ENCODE peak calls at places on chromosomes 12 and 14, in nine cellular contexts. One of them, this sample, is unnamed.

GRCh38 chr14:105445290-105445689 is 25.7 kb downstream of the MTA1 start:
- DNase-seq in foreskin fibroblast: no peak
- DNase-seq in AG09309: no peak
- DNase-seq in stomach: no peak
- DNase-seq in cardiac muscle cell: no peak
- DNase-seq in heart left ventricle: peak; percentile 54
- DNase-seq in RWPE1: no peak
- DNase-seq in colonic mucosa: no peak
- DNase-seq in left ventricle myocardium inferior: no peak
- DNase-seq in this sample: no peak

GRCh38 chr14:92724516-92725340 is 23.7 kb downstream of the LGMN start:
- DNase-seq in foreskin fibroblast: no peak
- DNase-seq in AG09309: no peak
- DNase-seq in stomach: peak; percentile 40
- DNase-seq in cardiac muscle cell: peak; percentile 77
- DNase-seq in heart left ventricle: no peak
- DNase-seq in RWPE1: no peak
- DNase-seq in colonic mucosa: no peak
- DNase-seq in left ventricle myocardium inferior: peak; percentile 45
- DNase-seq in this sample: no peak

GRCh38 chr12:40016960-40017359 is 88.9 kb downstream of the SLC2A13 start:
- DNase-seq in foreskin fibroblast: peak; percentile 10
- DNase-seq in AG09309: no peak
- DNase-seq in stomach: no peak
- DNase-seq in cardiac muscle cell: no peak
- DNase-seq in heart left ventricle: no peak
- DNase-seq in RWPE1: no peak
- DNase-seq in colonic mucosa: peak; percentile 36
- DNase-seq in left ventricle myocardium inferior: no peak
- DNase-seq in this sample: no peak

GRCh38 chr12:49974231-49974675 is 1.5 kb downstream of the AQP6 start:
- DNase-seq in foreskin fibroblast: peak; percentile 89
- DNase-seq in AG09309: no peak
- DNase-seq in stomach: peak; percentile 69
- DNase-seq in cardiac muscle cell: peak; percentile 75
- DNase-seq in heart left ventricle: peak; percentile 81
- DNase-seq in RWPE1: no peak
- DNase-seq in colonic mucosa: peak; percentile 43
- DNase-seq in left ventricle myocardium inferior: peak; percentile 69
- DNase-seq in this sample: peak; percentile 31

GRCh38 chr14:94037954-94038353 is 11.8 kb downstream of the OTUB2 start:
- DNase-seq in foreskin fibroblast: no peak
- DNase-seq in AG09309: no peak
- DNase-seq in stomach: no peak
- DNase-seq in cardiac muscle cell: no peak
- DNase-seq in heart left ventricle: no peak
- DNase-seq in RWPE1: no peak
- DNase-seq in colonic mucosa: no peak
- DNase-seq in left ventricle myocardium inferior: no peak
- DNase-seq in this sample: no peak

GRCh38 chr12:111450676-111451075 is 45.0 kb downstream of the SH2B3 start:
- DNase-seq in foreskin fibroblast: peak; percentile 8
- DNase-seq in AG09309: no peak
- DNase-seq in stomach: peak; percentile 19
- DNase-seq in cardiac muscle cell: no peak
- DNase-seq in heart left ventricle: no peak
- DNase-seq in RWPE1: no peak
- DNase-seq in colonic mucosa: peak; percentile 16
- DNase-seq in left ventricle myocardium inferior: no peak
- DNase-seq in this sample: no peak

GRCh38 chr14:23577710-23578392 is 739 bp downstream of the JPH4 start:
- DNase-seq in foreskin fibroblast: no peak
- DNase-seq in AG09309: no peak
- DNase-seq in stomach: peak; percentile 11
- DNase-seq in cardiac muscle cell: no peak
- DNase-seq in heart left ventricle: no peak
- DNase-seq in RWPE1: no peak
- DNase-seq in colonic mucosa: no peak
- DNase-seq in left ventricle myocardium inferior: no peak
- DNase-seq in this sample: no peak

GRCh38 chr12:51862947-51863346 is 14.4 kb upstream of the FIGNL2 start:
- DNase-seq in foreskin fibroblast: no peak
- DNase-seq in AG09309: no peak
- DNase-seq in stomach: no peak
- DNase-seq in cardiac muscle cell: no peak
- DNase-seq in heart left ventricle: no peak
- DNase-seq in RWPE1: no peak
- DNase-seq in colonic mucosa: no peak
- DNase-seq in left ventricle myocardium inferior: no peak
- DNase-seq in this sample: no peak

GRCh38 chr14:70078329-70078728 is 110.4 kb downstream of the SLC8A3 start:
- DNase-seq in foreskin fibroblast: no peak
- DNase-seq in AG09309: no peak
- DNase-seq in stomach: no peak
- DNase-seq in cardiac muscle cell: no peak
- DNase-seq in heart left ventricle: no peak
- DNase-seq in RWPE1: no peak
- DNase-seq in colonic mucosa: no peak
- DNase-seq in left ventricle myocardium inferior: no peak
- DNase-seq in this sample: no peak

GRCh38 chr14:70087380-70087697 is 101.4 kb downstream of the SLC8A3 start:
- DNase-seq in foreskin fibroblast: no peak
- DNase-seq in AG09309: no peak
- DNase-seq in stomach: no peak
- DNase-seq in cardiac muscle cell: no peak
- DNase-seq in heart left ventricle: no peak
- DNase-seq in RWPE1: no peak
- DNase-seq in colonic mucosa: no peak
- DNase-seq in left ventricle myocardium inferior: no peak
- DNase-seq in this sample: no peak

GRCh38 chr14:70086685-70087379 is 101.9 kb downstream of the SLC8A3 start:
- DNase-seq in foreskin fibroblast: peak; percentile 62
- DNase-seq in AG09309: no peak
- DNase-seq in stomach: peak; percentile 34
- DNase-seq in cardiac muscle cell: peak; percentile 49
- DNase-seq in heart left ventricle: no peak
- DNase-seq in RWPE1: peak; percentile 25
- DNase-seq in colonic mucosa: peak; percentile 33
- DNase-seq in left ventricle myocardium inferior: no peak
- DNase-seq in this sample: peak; percentile 7

GRCh38 chr14:70080081-70080480 is 108.7 kb downstream of the SLC8A3 start:
- DNase-seq in foreskin fibroblast: no peak
- DNase-seq in AG09309: no peak
- DNase-seq in stomach: no peak
- DNase-seq in cardiac muscle cell: no peak
- DNase-seq in heart left ventricle: no peak
- DNase-seq in RWPE1: no peak
- DNase-seq in colonic mucosa: no peak
- DNase-seq in left ventricle myocardium inferior: no peak
- DNase-seq in this sample: no peak

DNA sequence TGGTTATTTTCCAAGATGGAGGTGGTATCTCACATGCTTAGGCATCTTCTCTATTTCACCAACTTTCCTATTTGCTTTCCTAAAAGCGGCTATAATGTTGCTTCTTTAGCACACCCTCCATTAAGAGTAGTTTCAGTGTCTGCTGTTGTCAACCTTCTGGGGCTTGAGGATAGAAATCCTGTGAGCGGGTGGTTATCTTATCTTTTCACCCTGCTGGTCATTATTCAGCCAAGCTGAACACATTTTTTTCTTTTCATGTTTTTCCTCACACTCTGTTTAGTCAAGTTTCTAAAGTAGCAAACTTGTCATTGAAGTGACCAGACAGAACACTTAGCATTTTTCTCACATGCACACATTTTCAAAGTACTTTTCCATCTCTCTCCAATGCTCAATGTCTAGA is 104.5 kb downstream of the SLC8A3 start:
- DNase-seq in foreskin fibroblast: no peak
- DNase-seq in AG09309: no peak
- DNase-seq in stomach: no peak
- DNase-seq in cardiac muscle cell: no peak
- DNase-seq in heart left ventricle: no peak
- DNase-seq in RWPE1: no peak
- DNase-seq in colonic mucosa: no peak
- DNase-seq in left ventricle myocardium inferior: no peak
- DNase-seq in this sample: no peak
- TF ChIP-seq CTCF in foreskin fibroblast: no peak
- TF ChIP-seq CTCF in AG09309: no peak
- TF ChIP-seq CTCF in stomach: no peak
- TF ChIP-seq CTCF in cardiac muscle cell: no peak
- TF ChIP-seq CTCF in heart left ventricle: no peak
- TF ChIP-seq CTCF in RWPE1: no peak
- TF ChIP-seq CTCF in colonic mucosa: no peak
- TF ChIP-seq CTCF in left ventricle myocardium inferior: no peak
- TF ChIP-seq CTCF in this sample: no peak

DNA sequence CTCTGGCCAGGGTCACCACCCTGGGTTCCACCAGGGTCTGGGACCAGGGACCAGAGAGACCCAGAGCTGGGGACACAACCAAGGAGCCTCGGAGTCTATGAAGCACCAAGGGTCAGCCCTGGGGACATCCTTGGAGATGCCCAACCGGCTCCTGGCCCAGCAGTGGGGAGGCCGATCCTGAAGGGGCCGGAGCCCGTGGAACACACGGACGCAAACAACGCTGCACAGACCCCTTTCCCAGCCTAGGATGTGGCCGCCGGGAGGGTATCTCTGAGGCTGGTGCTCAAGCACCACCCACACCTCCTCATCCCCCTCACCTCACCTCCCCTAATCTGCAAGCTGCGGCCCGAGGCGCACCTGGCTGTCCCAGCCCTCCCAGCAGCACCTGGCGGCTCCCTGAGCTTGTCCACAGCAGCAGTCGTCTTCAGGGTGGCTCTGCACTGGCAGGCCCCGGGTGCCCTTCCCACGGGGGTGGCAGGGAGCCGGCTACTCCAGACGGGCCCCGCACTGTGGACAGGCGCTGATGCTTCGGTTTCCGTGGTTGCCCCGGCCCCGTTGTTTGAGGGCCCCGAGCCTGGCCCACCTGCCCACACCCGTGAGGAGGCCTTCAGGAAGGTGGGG is 146.8 kb upstream of the C14orf180 start:
- DNase-seq in foreskin fibroblast: no peak
- DNase-seq in AG09309: no peak
- DNase-seq in stomach: peak; percentile 22
- DNase-seq in cardiac muscle cell: no peak
- DNase-seq in heart left ventricle: peak; percentile 58
- DNase-seq in RWPE1: no peak
- DNase-seq in colonic mucosa: no peak
- DNase-seq in left ventricle myocardium inferior: no peak
- DNase-seq in this sample: no peak
- TF ChIP-seq CTCF in foreskin fibroblast: no peak
- TF ChIP-seq CTCF in AG09309: no peak
- TF ChIP-seq CTCF in stomach: no peak
- TF ChIP-seq CTCF in cardiac muscle cell: no peak
- TF ChIP-seq CTCF in heart left ventricle: no peak
- TF ChIP-seq CTCF in RWPE1: no peak
- TF ChIP-seq CTCF in colonic mucosa: no peak
- TF ChIP-seq CTCF in left ventricle myocardium inferior: no peak
- TF ChIP-seq CTCF in this sample: no peak

GRCh38 chr12:61308220-61308619 is 952.0 kb upstream of the USP15 start:
- DNase-seq in foreskin fibroblast: no peak
- DNase-seq in AG09309: no peak
- DNase-seq in stomach: no peak
- DNase-seq in cardiac muscle cell: no peak
- DNase-seq in heart left ventricle: no peak
- DNase-seq in RWPE1: no peak
- DNase-seq in colonic mucosa: no peak
- DNase-seq in left ventricle myocardium inferior: no peak
- DNase-seq in this sample: no peak

GRCh38 chr12:61301817-61302216 is 958.4 kb upstream of the USP15 start:
- DNase-seq in foreskin fibroblast: no peak
- DNase-seq in AG09309: no peak
- DNase-seq in stomach: no peak
- DNase-seq in cardiac muscle cell: no peak
- DNase-seq in heart left ventricle: no peak
- DNase-seq in RWPE1: no peak
- DNase-seq in colonic mucosa: no peak
- DNase-seq in left ventricle myocardium inferior: no peak
- DNase-seq in this sample: no peak

DNA sequence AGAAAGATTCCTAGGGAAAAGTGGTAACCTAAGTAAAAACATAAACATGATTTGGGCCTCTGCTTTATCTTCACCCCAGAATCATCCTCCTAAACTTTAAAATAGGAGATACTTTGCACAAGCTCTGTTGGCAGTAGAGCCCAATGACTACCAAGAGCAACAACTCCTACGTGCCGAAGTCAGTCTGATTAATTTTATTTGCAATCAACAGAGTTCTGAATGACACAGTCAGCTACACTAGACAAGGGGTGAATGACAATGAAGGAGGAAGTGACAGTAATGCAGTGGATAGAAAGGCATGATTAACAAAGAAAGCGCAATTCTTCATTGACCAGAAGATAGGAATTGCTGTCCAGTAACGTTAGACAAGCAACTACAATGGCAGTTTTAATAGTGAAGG is 957.9 kb upstream of the USP15 start:
- DNase-seq in foreskin fibroblast: no peak
- DNase-seq in AG09309: no peak
- DNase-seq in stomach: no peak
- DNase-seq in cardiac muscle cell: no peak
- DNase-seq in heart left ventricle: no peak
- DNase-seq in RWPE1: no peak
- DNase-seq in colonic mucosa: no peak
- DNase-seq in left ventricle myocardium inferior: no peak
- DNase-seq in this sample: no peak
- TF ChIP-seq CTCF in foreskin fibroblast: no peak
- TF ChIP-seq CTCF in AG09309: no peak
- TF ChIP-seq CTCF in stomach: no peak
- TF ChIP-seq CTCF in cardiac muscle cell: no peak
- TF ChIP-seq CTCF in heart left ventricle: no peak
- TF ChIP-seq CTCF in RWPE1: no peak
- TF ChIP-seq CTCF in colonic mucosa: no peak
- TF ChIP-seq CTCF in left ventricle myocardium inferior: no peak
- TF ChIP-seq CTCF in this sample: no peak

GRCh38 chr14:91719839-91720238 is 12.0 kb downstream of the CATSPERB start:
- DNase-seq in foreskin fibroblast: no peak
- DNase-seq in AG09309: no peak
- DNase-seq in stomach: no peak
- DNase-seq in cardiac muscle cell: no peak
- DNase-seq in heart left ventricle: no peak
- DNase-seq in RWPE1: no peak
- DNase-seq in colonic mucosa: no peak
- DNase-seq in left ventricle myocardium inferior: no peak
- DNase-seq in this sample: no peak

GRCh38 chr14:91716999-91717398 is 14.9 kb downstream of the CATSPERB start:
- DNase-seq in foreskin fibroblast: no peak
- DNase-seq in AG09309: no peak
- DNase-seq in stomach: no peak
- DNase-seq in cardiac muscle cell: no peak
- DNase-seq in heart left ventricle: no peak
- DNase-seq in RWPE1: no peak
- DNase-seq in colonic mucosa: no peak
- DNase-seq in left ventricle myocardium inferior: no peak
- DNase-seq in this sample: no peak

DNA sequence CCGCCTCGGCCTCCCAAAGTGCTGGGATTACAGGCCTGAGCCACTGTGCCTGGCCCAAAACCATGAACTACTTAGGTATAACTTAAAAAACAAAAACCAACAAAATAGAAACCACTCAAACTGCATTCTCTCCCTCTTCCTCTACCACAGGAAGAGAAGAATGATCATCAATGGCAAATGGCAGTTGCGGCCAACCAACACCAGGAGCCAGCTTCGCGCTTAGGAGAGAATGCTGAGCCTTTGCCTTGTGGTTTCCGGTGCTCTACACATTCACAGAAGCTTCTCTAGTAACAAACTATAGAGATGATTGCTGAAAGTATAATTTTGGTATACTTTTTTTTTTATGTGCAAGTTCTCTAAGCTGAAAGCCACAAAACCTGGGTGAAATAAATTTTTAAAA is 17.1 kb downstream of the CATSPERB start:
- DNase-seq in foreskin fibroblast: no peak
- DNase-seq in AG09309: no peak
- DNase-seq in stomach: no peak
- DNase-seq in cardiac muscle cell: no peak
- DNase-seq in heart left ventricle: no peak
- DNase-seq in RWPE1: no peak
- DNase-seq in colonic mucosa: no peak
- DNase-seq in left ventricle myocardium inferior: no peak
- DNase-seq in this sample: no peak
- TF ChIP-seq CTCF in foreskin fibroblast: no peak
- TF ChIP-seq CTCF in AG09309: no peak
- TF ChIP-seq CTCF in stomach: no peak
- TF ChIP-seq CTCF in cardiac muscle cell: no peak
- TF ChIP-seq CTCF in heart left ventricle: no peak
- TF ChIP-seq CTCF in RWPE1: no peak
- TF ChIP-seq CTCF in colonic mucosa: no peak
- TF ChIP-seq CTCF in left ventricle myocardium inferior: no peak
- TF ChIP-seq CTCF in this sample: no peak

This sample was measured in HFFc6.